ENCODE peak calls at places on chromosomes 1 and 21, in seven cellular contexts. One of them, this sample, is unnamed.

GRCh38 chr1:93453911-93454310 is 6.0 kb downstream of the FNBP1L start:
- DNase-seq in heart left ventricle: no peak
- DNase-seq in HepG2: no peak
- DNase-seq in IMR-90: no peak
- DNase-seq in psoas muscle: no peak
- DNase-seq in left ventricle myocardium inferior: no peak
- DNase-seq in right lobe of liver: no peak
- DNase-seq in this sample: no peak

GRCh38 chr1:161367684-161368398 is at the start of gene CFAP126:
- DNase-seq in psoas muscle: peak; percentile 65
- DNase-seq in right lobe of liver: peak; percentile 82
- DNase-seq in left ventricle myocardium inferior: peak; percentile 44
- DNase-seq in IMR-90: peak; percentile 70
- DNase-seq in heart left ventricle: no peak
- DNase-seq in HepG2: peak; percentile 90
- DNase-seq in this sample: peak; percentile 56

GRCh38 chr1:109782927-109783326 is 19.2 kb upstream of the EPS8L3 start:
- DNase-seq in left ventricle myocardium inferior: no peak
- DNase-seq in HepG2: no peak
- DNase-seq in right lobe of liver: peak; percentile 27
- DNase-seq in IMR-90: no peak
- DNase-seq in heart left ventricle: no peak
- DNase-seq in psoas muscle: peak; percentile 22
- DNase-seq in this sample: no peak

GRCh38 chr21:45528981-45529784 is 13.1 kb downstream of the SLC19A1 start:
- DNase-seq in HepG2: peak; percentile 53
- DNase-seq in right lobe of liver: peak; percentile 53
- DNase-seq in heart left ventricle: peak; percentile 59
- DNase-seq in left ventricle myocardium inferior: peak; percentile 9
- DNase-seq in psoas muscle: peak; percentile 44
- DNase-seq in IMR-90: no peak
- DNase-seq in this sample: no peak

GRCh38 chr1:227898502-227899140 is 49.1 kb downstream of the WNT9A start:
- DNase-seq in heart left ventricle: peak; percentile 41
- DNase-seq in HepG2: no peak
- DNase-seq in right lobe of liver: peak; percentile 31
- DNase-seq in IMR-90: no peak
- DNase-seq in psoas muscle: peak; percentile 24
- DNase-seq in left ventricle myocardium inferior: no peak
- DNase-seq in this sample: peak; percentile 0

GRCh38 chr1:166036092-166036491 is 130.7 kb downstream of the FAM78B start:
- DNase-seq in psoas muscle: no peak
- DNase-seq in IMR-90: no peak
- DNase-seq in left ventricle myocardium inferior: no peak
- DNase-seq in heart left ventricle: no peak
- DNase-seq in HepG2: no peak
- DNase-seq in right lobe of liver: no peak
- DNase-seq in this sample: no peak

GRCh38 chr1:204254031-204254661 is 40.4 kb upstream of the GOLT1A start:
- DNase-seq in heart left ventricle: no peak
- DNase-seq in HepG2: peak; percentile 97
- DNase-seq in right lobe of liver: peak; percentile 93
- DNase-seq in IMR-90: peak; percentile 73
- DNase-seq in psoas muscle: peak; percentile 89
- DNase-seq in left ventricle myocardium inferior: peak; percentile 37
- DNase-seq in this sample: no peak

GRCh38 chr1:30892671-30893073 is 15.9 kb downstream of the SDC3 start:
- DNase-seq in IMR-90: no peak
- DNase-seq in right lobe of liver: no peak
- DNase-seq in left ventricle myocardium inferior: no peak
- DNase-seq in HepG2: peak; percentile 76
- DNase-seq in psoas muscle: no peak
- DNase-seq in heart left ventricle: no peak
- DNase-seq in this sample: no peak

DNA sequence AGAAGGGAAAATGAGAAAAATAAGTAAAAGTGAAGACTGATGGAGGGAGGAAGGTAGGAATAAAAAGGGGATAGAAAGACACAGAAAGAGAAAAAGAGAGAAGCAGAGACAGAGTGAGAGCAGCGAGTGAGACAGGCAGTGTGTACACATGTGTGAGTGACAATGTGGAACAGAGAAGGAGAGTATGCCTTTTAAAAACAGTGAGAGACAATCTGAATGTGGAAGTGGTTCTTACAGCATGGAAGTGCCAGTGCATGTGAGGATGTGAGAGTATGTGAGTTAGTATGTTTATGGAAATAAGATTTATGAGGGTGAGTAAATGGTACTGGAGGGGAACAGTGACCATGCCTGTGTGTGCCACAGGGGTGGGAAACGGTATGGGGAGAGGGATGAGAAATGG is 1.2 kb downstream of the NEGR1 start:
- DNase-seq in HepG2: no peak
- DNase-seq in psoas muscle: no peak
- DNase-seq in left ventricle myocardium inferior: no peak
- DNase-seq in IMR-90: peak; percentile 4
- DNase-seq in heart left ventricle: no peak
- DNase-seq in right lobe of liver: no peak
- DNase-seq in this sample: no peak
- H3K4me3 ChIP-seq in HepG2: no peak overlapping the region
- H3K4me3 ChIP-seq in psoas muscle: peak overlapping the region; percentile 81
- H3K4me3 ChIP-seq in left ventricle myocardium inferior: peak overlapping the region; percentile 85
- H3K4me3 ChIP-seq in IMR-90: peak overlapping the region; percentile 22
- H3K4me3 ChIP-seq in heart left ventricle: peak overlapping the region; percentile 63
- H3K4me3 ChIP-seq in right lobe of liver: no peak overlapping the region
- H3K4me3 ChIP-seq in this sample: peak overlapping the region; percentile 77

GRCh38 chr1:201131398-201131797 is 4.4 kb upstream of the ASCL5 start:
- DNase-seq in right lobe of liver: peak; percentile 38
- DNase-seq in psoas muscle: no peak
- DNase-seq in heart left ventricle: peak; percentile 48
- DNase-seq in IMR-90: no peak
- DNase-seq in left ventricle myocardium inferior: no peak
- DNase-seq in HepG2: no peak
- DNase-seq in this sample: no peak
- H3K27ac ChIP-seq in right lobe of liver: no peak overlapping the region
- H3K27ac ChIP-seq in psoas muscle: no peak overlapping the region
- H3K27ac ChIP-seq in heart left ventricle: no peak overlapping the region
- H3K27ac ChIP-seq in IMR-90: no peak overlapping the region
- H3K27ac ChIP-seq in left ventricle myocardium inferior: no peak overlapping the region
- H3K27ac ChIP-seq in HepG2: no peak overlapping the region
- H3K27ac ChIP-seq in this sample: no peak overlapping the region

GRCh38 chr1:85307987-85308836 is 31.8 kb upstream of the BCL10 start:
- DNase-seq in right lobe of liver: peak; percentile 85
- DNase-seq in IMR-90: peak; percentile 84
- DNase-seq in HepG2: peak; percentile 70
- DNase-seq in left ventricle myocardium inferior: peak; percentile 88
- DNase-seq in psoas muscle: peak; percentile 92
- DNase-seq in heart left ventricle: peak; percentile 92
- DNase-seq in this sample: peak; percentile 60
- H3K4me3 ChIP-seq in right lobe of liver: no peak overlapping the region
- H3K4me3 ChIP-seq in IMR-90: no peak overlapping the region
- H3K4me3 ChIP-seq in HepG2: peak overlapping the region; percentile 29
- H3K4me3 ChIP-seq in left ventricle myocardium inferior: peak overlapping the region; percentile 13
- H3K4me3 ChIP-seq in psoas muscle: peak overlapping the region; percentile 45
- H3K4me3 ChIP-seq in heart left ventricle: no peak overlapping the region
- H3K4me3 ChIP-seq in this sample: peak overlapping the region; percentile 23

GRCh38 chr1:63780541-63780940 is 6.7 kb downstream of the ROR1 start:
- DNase-seq in IMR-90: no peak
- DNase-seq in right lobe of liver: no peak
- DNase-seq in left ventricle myocardium inferior: no peak
- DNase-seq in heart left ventricle: no peak
- DNase-seq in HepG2: no peak
- DNase-seq in psoas muscle: no peak
- DNase-seq in this sample: no peak

GRCh38 chr1:63779872-63780271 is 6.1 kb downstream of the ROR1 start:
- DNase-seq in HepG2: no peak
- DNase-seq in right lobe of liver: no peak
- DNase-seq in left ventricle myocardium inferior: no peak
- DNase-seq in heart left ventricle: no peak
- DNase-seq in psoas muscle: no peak
- DNase-seq in IMR-90: peak; percentile 25
- DNase-seq in this sample: no peak

GRCh38 chr1:63777286-63777685 is 3.5 kb downstream of the ROR1 start:
- DNase-seq in heart left ventricle: no peak
- DNase-seq in IMR-90: no peak
- DNase-seq in left ventricle myocardium inferior: no peak
- DNase-seq in right lobe of liver: no peak
- DNase-seq in psoas muscle: no peak
- DNase-seq in HepG2: no peak
- DNase-seq in this sample: no peak

GRCh38 chr1:63777965-63778880 is 4.4 kb downstream of the ROR1 start:
- DNase-seq in heart left ventricle: no peak
- DNase-seq in right lobe of liver: no peak
- DNase-seq in left ventricle myocardium inferior: no peak
- DNase-seq in HepG2: no peak
- DNase-seq in psoas muscle: no peak
- DNase-seq in IMR-90: no peak
- DNase-seq in this sample: no peak

DNA sequence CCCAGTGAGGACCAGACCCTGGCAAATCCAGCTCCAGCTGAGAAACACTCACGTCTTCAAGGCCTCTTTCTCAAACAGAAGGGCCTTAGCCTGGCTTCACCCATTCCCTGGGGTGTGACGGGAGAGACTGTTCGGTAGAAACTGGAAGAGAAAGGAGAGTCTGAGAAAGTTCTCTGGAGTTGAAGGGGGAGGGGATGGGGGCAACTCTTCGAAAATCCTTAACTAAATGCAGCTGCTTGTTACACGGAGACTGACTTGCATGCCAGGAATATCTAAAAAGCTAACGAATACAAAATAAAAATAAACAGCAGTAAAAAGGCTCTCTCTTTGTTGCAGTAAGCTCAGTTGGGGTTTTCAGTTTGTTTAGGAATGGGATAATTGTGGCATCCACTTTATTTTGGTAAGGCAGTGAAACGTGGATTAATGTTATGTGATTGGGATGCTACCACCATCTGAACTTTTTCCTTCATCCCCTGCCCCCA is 5.6 kb downstream of the ROR1 start:
- DNase-seq in psoas muscle: no peak
- DNase-seq in left ventricle myocardium inferior: no peak
- DNase-seq in right lobe of liver: no peak
- DNase-seq in HepG2: no peak
- DNase-seq in heart left ventricle: no peak
- DNase-seq in IMR-90: peak; percentile 75
- DNase-seq in this sample: no peak
- H3K27ac ChIP-seq in psoas muscle: no peak overlapping the region
- H3K27ac ChIP-seq in left ventricle myocardium inferior: no peak overlapping the region
- H3K27ac ChIP-seq in right lobe of liver: no peak overlapping the region
- H3K27ac ChIP-seq in HepG2: no peak overlapping the region
- H3K27ac ChIP-seq in heart left ventricle: no peak overlapping the region
- H3K27ac ChIP-seq in IMR-90: peak overlapping the region; percentile 90
- H3K27ac ChIP-seq in this sample: peak overlapping the region; percentile 37

GRCh38 chr1:171248309-171248708 is at the start of gene FMO1:
- DNase-seq in heart left ventricle: no peak
- DNase-seq in HepG2: no peak
- DNase-seq in right lobe of liver: no peak
- DNase-seq in IMR-90: no peak
- DNase-seq in left ventricle myocardium inferior: no peak
- DNase-seq in psoas muscle: no peak
- DNase-seq in this sample: no peak

GRCh38 chr1:171252482-171252881 is 4.2 kb downstream of the FMO1 start:
- DNase-seq in right lobe of liver: no peak
- DNase-seq in IMR-90: no peak
- DNase-seq in left ventricle myocardium inferior: no peak
- DNase-seq in psoas muscle: no peak
- DNase-seq in heart left ventricle: no peak
- DNase-seq in HepG2: no peak
- DNase-seq in this sample: no peak

GRCh38 chr1:171250263-171250662 is 2.0 kb downstream of the FMO1 start:
- DNase-seq in left ventricle myocardium inferior: no peak
- DNase-seq in psoas muscle: no peak
- DNase-seq in right lobe of liver: no peak
- DNase-seq in IMR-90: no peak
- DNase-seq in heart left ventricle: no peak
- DNase-seq in HepG2: no peak
- DNase-seq in this sample: no peak

GRCh38 chr1:171251741-171252300 is 3.5 kb downstream of the FMO1 start:
- DNase-seq in right lobe of liver: no peak
- DNase-seq in left ventricle myocardium inferior: peak; percentile 36
- DNase-seq in HepG2: peak; percentile 12
- DNase-seq in heart left ventricle: no peak
- DNase-seq in psoas muscle: no peak
- DNase-seq in IMR-90: peak; percentile 33
- DNase-seq in this sample: no peak

DNA sequence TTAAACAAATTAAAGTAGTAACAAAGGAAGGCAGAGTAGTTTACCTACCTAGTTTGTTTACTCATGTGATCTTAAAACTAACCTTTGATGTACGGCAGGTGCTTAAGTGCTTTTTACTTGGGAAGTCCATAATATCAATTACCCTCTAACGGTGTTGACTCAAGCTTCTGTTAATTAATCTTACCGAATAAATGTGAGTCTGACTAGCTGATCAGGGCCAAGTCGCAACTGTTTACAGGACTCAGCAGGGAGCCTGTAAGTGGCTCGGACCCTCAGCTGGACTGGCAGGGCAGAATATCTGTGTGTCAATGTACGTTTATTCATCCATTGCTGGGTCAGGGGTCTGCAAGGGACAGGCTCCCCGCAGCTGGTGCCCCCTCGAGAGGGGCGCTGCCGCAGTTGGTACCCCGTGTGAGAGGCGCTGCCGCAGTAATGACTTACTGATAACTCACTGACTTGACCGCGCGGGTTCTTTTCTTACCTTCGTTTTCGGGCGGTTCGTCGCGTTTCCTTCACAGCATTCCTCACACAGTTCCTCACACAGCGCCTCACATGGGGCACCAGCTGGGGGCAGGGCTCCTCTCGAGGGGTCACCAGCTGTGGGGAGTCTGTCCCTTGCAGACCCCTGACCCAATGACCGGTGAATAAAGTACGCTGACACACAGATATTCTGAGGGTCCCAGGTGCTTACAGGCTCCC is 2.9 kb downstream of the FMO1 start:
- DNase-seq in heart left ventricle: no peak
- DNase-seq in left ventricle myocardium inferior: no peak
- DNase-seq in HepG2: no peak
- DNase-seq in IMR-90: peak; percentile 4
- DNase-seq in psoas muscle: no peak
- DNase-seq in right lobe of liver: no peak
- DNase-seq in this sample: no peak
- H3K4me3 ChIP-seq in heart left ventricle: peak overlapping the region; percentile 54
- H3K4me3 ChIP-seq in left ventricle myocardium inferior: peak overlapping the region; percentile 70
- H3K4me3 ChIP-seq in HepG2: peak overlapping the region; percentile 64
- H3K4me3 ChIP-seq in IMR-90: peak overlapping the region; percentile 69
- H3K4me3 ChIP-seq in psoas muscle: peak overlapping the region; percentile 64
- H3K4me3 ChIP-seq in right lobe of liver: peak overlapping the region; percentile 63
- H3K4me3 ChIP-seq in this sample: peak overlapping the region; percentile 77

DNA sequence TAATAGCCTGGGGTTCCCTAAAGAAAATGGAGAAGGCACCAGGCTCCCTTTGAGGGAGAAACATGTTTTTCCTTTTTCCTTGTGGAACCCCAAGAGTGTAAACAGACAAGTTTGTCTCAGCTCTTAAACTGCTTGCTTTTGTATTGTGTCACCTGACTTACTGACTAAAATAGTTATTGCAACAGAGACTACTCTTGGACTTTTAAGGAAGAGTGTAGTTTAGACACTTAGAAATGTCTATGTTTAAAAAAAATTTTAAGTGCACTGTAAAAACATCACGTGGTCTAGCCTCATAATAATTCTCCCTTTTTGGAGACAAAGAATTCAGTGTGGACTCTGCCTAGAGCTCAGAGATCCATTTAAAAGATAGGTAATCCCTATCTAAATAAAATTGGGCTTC is 141.1 kb downstream of the TRIM33 start:
- DNase-seq in psoas muscle: no peak
- DNase-seq in heart left ventricle: no peak
- DNase-seq in IMR-90: no peak
- DNase-seq in HepG2: no peak
- DNase-seq in right lobe of liver: no peak
- DNase-seq in left ventricle myocardium inferior: no peak
- DNase-seq in this sample: no peak
- H3K27ac ChIP-seq in psoas muscle: peak overlapping the region; percentile 9
- H3K27ac ChIP-seq in heart left ventricle: no peak overlapping the region
- H3K27ac ChIP-seq in IMR-90: no peak overlapping the region
- H3K27ac ChIP-seq in HepG2: no peak overlapping the region
- H3K27ac ChIP-seq in right lobe of liver: no peak overlapping the region
- H3K27ac ChIP-seq in left ventricle myocardium inferior: no peak overlapping the region
- H3K27ac ChIP-seq in this sample: peak overlapping the region; percentile 37

GRCh38 chr1:156122086-156122485 is 7.6 kb downstream of the LMNA start:
- DNase-seq in right lobe of liver: no peak
- DNase-seq in IMR-90: no peak
- DNase-seq in left ventricle myocardium inferior: no peak
- DNase-seq in HepG2: no peak
- DNase-seq in heart left ventricle: no peak
- DNase-seq in psoas muscle: no peak
- DNase-seq in this sample: no peak
- H3K4me3 ChIP-seq in right lobe of liver: no peak overlapping the region
- H3K4me3 ChIP-seq in IMR-90: no peak overlapping the region
- H3K4me3 ChIP-seq in left ventricle myocardium inferior: peak overlapping the region; percentile 100
- H3K4me3 ChIP-seq in HepG2: peak overlapping the region; percentile 66
- H3K4me3 ChIP-seq in heart left ventricle: peak overlapping the region; percentile 81
- H3K4me3 ChIP-seq in psoas muscle: peak overlapping the region; percentile 99
- H3K4me3 ChIP-seq in this sample: peak overlapping the region; percentile 96